ENCODE peak calls at places on chromosomes 4 and X, in eight cellular contexts. One of them, this sample, is unnamed.

GRCh38 chr4:182648766-182649165 is 268.4 kb downstream of the DCTD start:
- DNase-seq in mammary epithelial cell: no peak
- DNase-seq in MM.1S: no peak
- DNase-seq in endothelial cell of umbilical vein: peak
- DNase-seq in neural progenitor cell: no peak
- DNase-seq in GM12878: no peak
- DNase-seq in hepatocyte: no peak
- DNase-seq in fibroblast of lung: no peak
- DNase-seq in this sample: no peak

GRCh38 chr4:149638073-149638472 is 177.6 kb downstream of the IQCM start:
- DNase-seq in mammary epithelial cell: peak
- DNase-seq in MM.1S: no peak
- DNase-seq in endothelial cell of umbilical vein: no peak
- DNase-seq in neural progenitor cell: no peak
- DNase-seq in GM12878: no peak
- DNase-seq in hepatocyte: no peak
- DNase-seq in fibroblast of lung: no peak
- DNase-seq in this sample: peak

GRCh38 chr4:128322986-128323385 is 35.4 kb upstream of the PGRMC2 start:
- DNase-seq in mammary epithelial cell: peak
- DNase-seq in MM.1S: no peak
- DNase-seq in endothelial cell of umbilical vein: peak
- DNase-seq in neural progenitor cell: no peak
- DNase-seq in GM12878: no peak
- DNase-seq in hepatocyte: peak
- DNase-seq in fibroblast of lung: no peak
- DNase-seq in this sample: peak

GRCh38 chr4:25358515-25359275 is 18.4 kb upstream of the ANAPC4 start:
- DNase-seq in mammary epithelial cell: peak
- DNase-seq in MM.1S: no peak
- DNase-seq in endothelial cell of umbilical vein: no peak
- DNase-seq in neural progenitor cell: no peak
- DNase-seq in GM12878: no peak
- DNase-seq in hepatocyte: peak
- DNase-seq in fibroblast of lung: no peak
- DNase-seq in this sample: no peak

GRCh38 chrX:151488677-151489076 is 74.8 kb upstream of the PASD1 start:
- DNase-seq in mammary epithelial cell: peak
- DNase-seq in MM.1S: no peak
- DNase-seq in endothelial cell of umbilical vein: no peak
- DNase-seq in neural progenitor cell: peak
- DNase-seq in GM12878: no peak
- DNase-seq in hepatocyte: no peak
- DNase-seq in fibroblast of lung: no peak
- DNase-seq in this sample: no peak

GRCh38 chr4:152935661-152936445 is at the start of gene FHDC1:
- DNase-seq in mammary epithelial cell: peak
- DNase-seq in MM.1S: peak
- DNase-seq in endothelial cell of umbilical vein: no peak
- DNase-seq in neural progenitor cell: peak
- DNase-seq in GM12878: no peak
- DNase-seq in hepatocyte: peak
- DNase-seq in fibroblast of lung: no peak
- DNase-seq in this sample: peak

GRCh38 chrX:149491812-149492211 is 13.3 kb downstream of the IDS start:
- DNase-seq in mammary epithelial cell: no peak
- DNase-seq in MM.1S: no peak
- DNase-seq in endothelial cell of umbilical vein: no peak
- DNase-seq in neural progenitor cell: no peak
- DNase-seq in GM12878: no peak
- DNase-seq in hepatocyte: peak
- DNase-seq in fibroblast of lung: no peak
- DNase-seq in this sample: no peak

GRCh38 chr4:110122201-110122600 is 76.2 kb downstream of the ELOVL6 start:
- DNase-seq in mammary epithelial cell: no peak
- DNase-seq in MM.1S: no peak
- DNase-seq in endothelial cell of umbilical vein: no peak
- DNase-seq in neural progenitor cell: no peak
- DNase-seq in GM12878: no peak
- DNase-seq in hepatocyte: no peak
- DNase-seq in fibroblast of lung: no peak
- DNase-seq in this sample: no peak

GRCh38 chrX:44264936-44265335 is 78.5 kb downstream of the EFHC2 start:
- DNase-seq in mammary epithelial cell: no peak
- DNase-seq in MM.1S: no peak
- DNase-seq in endothelial cell of umbilical vein: no peak
- DNase-seq in neural progenitor cell: no peak
- DNase-seq in GM12878: no peak
- DNase-seq in hepatocyte: no peak
- DNase-seq in fibroblast of lung: no peak
- DNase-seq in this sample: no peak

GRCh38 chr4:174794706-174795105 is 34.3 kb downstream of the GLRA3 start:
- DNase-seq in mammary epithelial cell: no peak
- DNase-seq in MM.1S: no peak
- DNase-seq in endothelial cell of umbilical vein: no peak
- DNase-seq in neural progenitor cell: no peak
- DNase-seq in GM12878: no peak
- DNase-seq in hepatocyte: no peak
- DNase-seq in fibroblast of lung: no peak
- DNase-seq in this sample: no peak

GRCh38 chr4:92234393-92235176 is 69.2 kb upstream of the GRID2 start:
- DNase-seq in mammary epithelial cell: peak
- DNase-seq in MM.1S: no peak
- DNase-seq in endothelial cell of umbilical vein: peak
- DNase-seq in neural progenitor cell: no peak
- DNase-seq in GM12878: no peak
- DNase-seq in hepatocyte: peak
- DNase-seq in fibroblast of lung: peak
- DNase-seq in this sample: peak

GRCh38 chrX:3584415-3584996 is 128.9 kb downstream of the PRKX start:
- DNase-seq in mammary epithelial cell: no peak
- DNase-seq in MM.1S: no peak
- DNase-seq in endothelial cell of umbilical vein: no peak
- DNase-seq in neural progenitor cell: no peak
- DNase-seq in GM12878: no peak
- DNase-seq in hepatocyte: no peak
- DNase-seq in fibroblast of lung: no peak
- DNase-seq in this sample: no peak

GRCh38 chr4:3087398-3087797 is 12.9 kb downstream of the HTT start:
- DNase-seq in mammary epithelial cell: no peak
- DNase-seq in MM.1S: no peak
- DNase-seq in endothelial cell of umbilical vein: no peak
- DNase-seq in neural progenitor cell: no peak
- DNase-seq in GM12878: no peak
- DNase-seq in hepatocyte: no peak
- DNase-seq in fibroblast of lung: no peak
- DNase-seq in this sample: no peak

GRCh38 chr4:6205973-6206372 is 5.6 kb upstream of the JAKMIP1 start:
- DNase-seq in mammary epithelial cell: no peak
- DNase-seq in MM.1S: no peak
- DNase-seq in endothelial cell of umbilical vein: no peak
- DNase-seq in neural progenitor cell: no peak
- DNase-seq in GM12878: no peak
- DNase-seq in hepatocyte: no peak
- DNase-seq in fibroblast of lung: no peak
- DNase-seq in this sample: no peak

GRCh38 chr4:162274354-162274753 is 110.6 kb upstream of the FSTL5 start:
- DNase-seq in mammary epithelial cell: peak
- DNase-seq in MM.1S: peak
- DNase-seq in endothelial cell of umbilical vein: no peak
- DNase-seq in neural progenitor cell: no peak
- DNase-seq in GM12878: peak
- DNase-seq in hepatocyte: no peak
- DNase-seq in fibroblast of lung: no peak
- DNase-seq in this sample: no peak

GRCh38 chrX:7372843-7373525 is 225.0 kb upstream of the PUDP start:
- DNase-seq in mammary epithelial cell: peak
- DNase-seq in MM.1S: no peak
- DNase-seq in endothelial cell of umbilical vein: no peak
- DNase-seq in neural progenitor cell: no peak
- DNase-seq in GM12878: no peak
- DNase-seq in hepatocyte: no peak
- DNase-seq in fibroblast of lung: peak
- DNase-seq in this sample: peak

GRCh38 chr4:73648478-73648877 is 28.2 kb upstream of the RASSF6 start:
- DNase-seq in mammary epithelial cell: no peak
- DNase-seq in MM.1S: no peak
- DNase-seq in endothelial cell of umbilical vein: no peak
- DNase-seq in neural progenitor cell: no peak
- DNase-seq in GM12878: no peak
- DNase-seq in hepatocyte: no peak
- DNase-seq in fibroblast of lung: no peak
- DNase-seq in this sample: no peak

GRCh38 chrX:1673337-1673736 is 58.5 kb downstream of the ASMT start:
- DNase-seq in mammary epithelial cell: no peak
- DNase-seq in MM.1S: peak
- DNase-seq in endothelial cell of umbilical vein: peak
- DNase-seq in neural progenitor cell: peak
- DNase-seq in GM12878: no peak
- DNase-seq in hepatocyte: peak
- DNase-seq in fibroblast of lung: no peak
- DNase-seq in this sample: no peak

GRCh38 chrX:1681439-1681838 is 66.6 kb downstream of the ASMT start:
- DNase-seq in mammary epithelial cell: no peak
- DNase-seq in MM.1S: no peak
- DNase-seq in endothelial cell of umbilical vein: no peak
- DNase-seq in neural progenitor cell: no peak
- DNase-seq in GM12878: no peak
- DNase-seq in hepatocyte: no peak
- DNase-seq in fibroblast of lung: no peak
- DNase-seq in this sample: no peak

GRCh38 chrX:1679238-1679637 is 64.4 kb downstream of the ASMT start:
- DNase-seq in mammary epithelial cell: peak
- DNase-seq in MM.1S: no peak
- DNase-seq in endothelial cell of umbilical vein: no peak
- DNase-seq in neural progenitor cell: no peak
- DNase-seq in GM12878: no peak
- DNase-seq in hepatocyte: no peak
- DNase-seq in fibroblast of lung: no peak
- DNase-seq in this sample: no peak

DNA sequence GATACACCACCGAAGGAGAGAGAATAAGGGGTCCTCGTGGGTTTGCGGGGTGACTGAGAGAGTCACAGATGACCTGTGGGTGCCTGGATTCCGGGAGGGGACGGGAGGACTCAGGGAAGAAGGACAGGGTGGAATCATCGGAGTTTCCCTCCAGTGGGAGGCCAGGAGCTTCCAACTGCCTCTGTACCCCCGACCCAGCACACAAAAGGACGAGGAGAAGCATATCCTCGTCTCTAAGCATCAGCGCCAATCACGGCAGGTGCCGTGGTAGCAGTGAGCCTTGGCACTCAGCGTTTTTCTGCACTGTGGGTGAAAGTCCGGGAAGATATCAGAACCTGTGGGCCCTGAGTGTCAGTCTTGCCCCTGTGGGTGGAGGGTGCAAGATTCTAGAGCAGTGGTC is 62.0 kb downstream of the ASMT start:
- DNase-seq in mammary epithelial cell: no peak
- DNase-seq in MM.1S: no peak
- DNase-seq in endothelial cell of umbilical vein: no peak
- DNase-seq in neural progenitor cell: no peak
- DNase-seq in GM12878: no peak
- DNase-seq in hepatocyte: no peak
- DNase-seq in fibroblast of lung: no peak
- DNase-seq in this sample: no peak
- TF ChIP-seq EZH2 in mammary epithelial cell: no peak
- TF ChIP-seq EZH2 in MM.1S: no peak
- TF ChIP-seq EZH2 in endothelial cell of umbilical vein: no peak
- TF ChIP-seq EZH2 in neural progenitor cell: no peak
- TF ChIP-seq EZH2 in GM12878: no peak
- TF ChIP-seq EZH2 in hepatocyte: no peak
- TF ChIP-seq EZH2 in fibroblast of lung: no peak
- TF ChIP-seq EZH2 in this sample: no peak

DNA sequence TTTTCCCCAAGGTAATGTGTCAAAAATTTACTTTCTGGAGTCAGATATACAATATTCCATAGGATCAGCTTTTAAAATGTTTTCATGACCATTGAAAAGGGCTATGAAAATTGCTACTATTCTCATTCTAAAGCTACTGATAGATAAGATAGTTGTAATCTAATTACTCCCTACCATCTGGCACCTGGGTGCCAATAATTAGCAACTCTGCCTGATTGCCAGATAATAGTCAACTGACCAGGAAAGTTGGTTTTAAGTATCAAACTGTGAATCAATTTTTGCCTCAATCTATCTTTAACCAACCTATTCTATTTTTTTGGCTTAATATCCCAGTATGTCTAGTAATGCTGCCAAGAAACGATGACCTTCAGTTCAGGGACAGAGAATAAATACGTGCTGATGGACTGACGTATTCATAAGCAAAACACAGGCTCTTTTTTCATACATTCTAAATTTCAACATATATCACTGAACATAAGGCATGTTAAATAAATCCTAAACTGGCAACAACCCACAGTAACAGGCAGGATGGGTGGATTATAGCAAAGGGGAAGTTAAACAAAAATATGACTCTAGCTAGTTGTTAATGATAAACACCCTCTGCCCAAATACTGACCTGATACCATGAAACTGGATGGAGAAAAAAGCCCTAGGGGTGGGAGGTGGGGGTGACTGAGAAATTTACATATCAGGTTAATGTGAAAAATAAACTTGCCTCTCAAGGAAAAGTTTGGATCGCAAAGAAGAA is 18.2 kb downstream of the SH3RF1 start:
- DNase-seq in mammary epithelial cell: no peak
- DNase-seq in MM.1S: no peak
- DNase-seq in endothelial cell of umbilical vein: peak
- DNase-seq in neural progenitor cell: no peak
- DNase-seq in GM12878: no peak
- DNase-seq in hepatocyte: no peak
- DNase-seq in fibroblast of lung: peak
- DNase-seq in this sample: peak
- TF ChIP-seq CTCF in mammary epithelial cell: no peak
- TF ChIP-seq CTCF in MM.1S: no peak
- TF ChIP-seq CTCF in endothelial cell of umbilical vein: no peak
- TF ChIP-seq CTCF in neural progenitor cell: no peak
- TF ChIP-seq CTCF in GM12878: no peak
- TF ChIP-seq CTCF in hepatocyte: no peak
- TF ChIP-seq CTCF in fibroblast of lung: no peak
- TF ChIP-seq CTCF in this sample: no peak

GRCh38 chr4:102525099-102525498 is 23.9 kb downstream of the NFKB1 start:
- DNase-seq in mammary epithelial cell: peak
- DNase-seq in MM.1S: no peak
- DNase-seq in endothelial cell of umbilical vein: no peak
- DNase-seq in neural progenitor cell: no peak
- DNase-seq in GM12878: no peak
- DNase-seq in hepatocyte: no peak
- DNase-seq in fibroblast of lung: peak
- DNase-seq in this sample: no peak
- TF ChIP-seq EZH2 in mammary epithelial cell: no peak
- TF ChIP-seq EZH2 in MM.1S: no peak
- TF ChIP-seq EZH2 in endothelial cell of umbilical vein: no peak
- TF ChIP-seq EZH2 in neural progenitor cell: no peak
- TF ChIP-seq EZH2 in GM12878: no peak
- TF ChIP-seq EZH2 in hepatocyte: no peak
- TF ChIP-seq EZH2 in fibroblast of lung: no peak
- TF ChIP-seq EZH2 in this sample: no peak

DNA sequence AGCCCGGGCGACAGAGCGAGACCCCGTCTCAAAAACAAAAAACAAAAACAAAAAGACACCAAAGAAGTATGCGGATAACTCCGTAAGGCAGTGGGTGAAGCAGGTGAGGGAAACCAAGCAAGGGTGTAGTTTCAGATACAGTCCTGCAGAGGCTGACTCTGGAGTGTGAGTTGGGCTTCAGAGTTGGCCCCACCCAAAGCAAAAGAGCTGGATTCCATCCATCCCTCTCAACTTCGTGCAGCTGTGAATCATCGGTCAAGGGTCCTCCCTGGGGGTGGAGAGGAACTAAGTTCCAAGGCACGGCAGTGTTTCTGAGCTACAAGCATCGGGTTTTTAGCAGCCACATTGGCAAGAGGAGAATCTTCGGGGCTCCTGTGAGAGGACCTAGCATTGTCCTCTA is 43.9 kb upstream of the FAM9A start:
- DNase-seq in mammary epithelial cell: no peak
- DNase-seq in MM.1S: no peak
- DNase-seq in endothelial cell of umbilical vein: no peak
- DNase-seq in neural progenitor cell: no peak
- DNase-seq in GM12878: no peak
- DNase-seq in hepatocyte: no peak
- DNase-seq in fibroblast of lung: peak
- DNase-seq in this sample: peak
- TF ChIP-seq CTCF in mammary epithelial cell: no peak
- TF ChIP-seq CTCF in MM.1S: no peak
- TF ChIP-seq CTCF in endothelial cell of umbilical vein: no peak
- TF ChIP-seq CTCF in neural progenitor cell: no peak
- TF ChIP-seq CTCF in GM12878: no peak
- TF ChIP-seq CTCF in hepatocyte: no peak
- TF ChIP-seq CTCF in fibroblast of lung: peak
- TF ChIP-seq CTCF in this sample: peak

This sample was measured in astrocyte.